ENCODE peak calls at places on chromosomes 12 and 14, in nine cellular contexts. S is cardiac muscle cell, I is heart left ventricle, G is brain microvascular endothelial cell, X is H1, O is prostate gland, M is body of pancreas, C is AG04450, H is tibial artery. K is an unnamed sample. For H3K27me3, the result is how much of the 10 kb centered on the place peaks cover.

GRCh38 chr12:94954029-94954685 is 49.3 kb downstream of the NDUFA12 start:
- DNase-seq in G (peak), O (peak), S (no peak), M (peak), C (no peak), X (no peak), H (no peak), I (peak), K (no peak)

GRCh38 chr14:84403585-84403984 is 1126.4 kb upstream of the FLRT2 start:
- DNase-seq in M (no peak), H (no peak), C (no peak), S (peak), I (no peak), O (no peak), G (no peak), X (no peak), K (peak)

GRCh38 chr14:89367449-89368120 is 49.4 kb downstream of the FOXN3 start:
- DNase-seq in G (no peak), H (no peak), C (no peak), M (no peak), X (no peak), S (no peak), O (no peak), I (no peak), K (no peak)

GRCh38 chr12:131371580-131372475 is 339.1 kb upstream of the SFSWAP start:
- DNase-seq in G (no peak), O (no peak), M (no peak), I (no peak), H (no peak), C (no peak), X (no peak), S (no peak), K (no peak)

GRCh38 chr12:117000316-117000715 is 89.6 kb downstream of the FBXW8 start:
- DNase-seq in G (no peak), I (no peak), X (no peak), H (no peak), O (no peak), C (no peak), S (no peak), M (no peak), K (no peak)

GRCh38 chr14:76576047-76576741 is 185.1 kb upstream of the VASH1 start:
- DNase-seq in O (no peak), C (no peak), S (no peak), X (no peak), H (no peak), I (no peak), M (peak), G (no peak), K (no peak)

GRCh38 chr14:67806228-67806627 is 10.2 kb downstream of the ZFYVE26 start:
- DNase-seq in S (no peak), G (no peak), X (no peak), I (no peak), M (no peak), O (no peak), H (no peak), C (no peak), K (no peak)

GRCh38 chr14:102857444-102857843 is 65.0 kb upstream of the AMN start:
- DNase-seq in M (no peak), G (no peak), S (no peak), H (no peak), C (no peak), I (no peak), O (no peak), X (no peak), K (no peak)

GRCh38 chr12:92619026-92619425 is 83.8 kb upstream of the PLEKHG7 start:
- DNase-seq in C (no peak), H (no peak), I (no peak), M (no peak), O (no peak), X (no peak), G (no peak), S (no peak), K (no peak)

GRCh38 chr14:89550761-89551283 is 133.8 kb upstream of the FOXN3 start:
- DNase-seq in G (no peak), O (no peak), C (no peak), H (no peak), I (no peak), S (no peak), X (no peak), M (no peak), K (no peak)

GRCh38 chr14:88868558-88869159 is 44.2 kb downstream of the TTC8 start:
- DNase-seq in O (peak), H (no peak), M (no peak), C (no peak), G (no peak), X (no peak), I (no peak), S (peak), K (no peak)

GRCh38 chr14:72515779-72516770 is 377.8 kb downstream of the DPF3 start:
- DNase-seq in C (no peak), S (peak), X (no peak), H (no peak), O (no peak), M (peak), G (peak), I (no peak), K (no peak)

GRCh38 chr14:105303949-105304348 is 3.1 kb upstream of the BRF1 start:
- DNase-seq in M (no peak), H (no peak), X (no peak), I (no peak), G (no peak), O (no peak), S (no peak), C (no peak), K (no peak)

GRCh38 chr14:33782923-33783322 is 168.0 kb downstream of the EGLN3 start:
- DNase-seq in M (no peak), X (no peak), O (no peak), H (no peak), I (no peak), S (no peak), C (no peak), G (no peak), K (no peak)

GRCh38 chr14:38961136-38961535 is 141.9 kb downstream of the SEC23A start:
- DNase-seq in S (no peak), H (no peak), I (no peak), C (no peak), O (no peak), M (no peak), G (no peak), X (no peak), K (no peak)

GRCh38 chr12:91023326-91024004 is 18.7 kb upstream of the EPYC start:
- DNase-seq in H (no peak), S (no peak), G (peak), X (no peak), M (no peak), O (no peak), I (no peak), C (peak), K (no peak)

GRCh38 chr14:35332517-35333346 is 40.5 kb downstream of the PSMA6 start:
- DNase-seq in M (no peak), I (peak), S (no peak), G (no peak), X (no peak), H (no peak), O (no peak), C (no peak), K (no peak)

GRCh38 chr14:91372680-91373495 is 44.7 kb downstream of the CCDC88C start:
- DNase-seq in G (no peak), O (no peak), C (no peak), H (no peak), X (no peak), S (no peak), I (no peak), M (no peak), K (no peak)

GRCh38 chr12:12564911-12565310 is 2.2 kb upstream of the DUSP16 start:
- DNase-seq in I (no peak), M (no peak), O (no peak), S (no peak), G (no peak), C (no peak), X (no peak), H (no peak), K (no peak)

GRCh38 chr14:42316746-42317145 is 710.1 kb downstream of the LRFN5 start:
- DNase-seq in S (no peak), O (no peak), I (no peak), G (no peak), H (no peak), X (no peak), M (no peak), C (no peak), K (no peak)

GRCh38 chr12:10722502-10722904 is 620 bp downstream of the YBX3 start:
- DNase-seq in S (peak), C (peak), M (peak), X (no peak), H (peak), I (peak), O (no peak), G (peak), K (peak)

GRCh38 chr12:124686001-124686884 is 118.8 kb upstream of the NCOR2 start:
- DNase-seq in C (no peak), I (no peak), S (no peak), O (no peak), G (peak), M (no peak), H (no peak), X (no peak), K (no peak)

GRCh38 chr12:81221681-81222080 is 143.8 kb downstream of the ACSS3 start:
- DNase-seq in S (no peak), M (no peak), X (no peak), O (no peak), G (no peak), C (no peak), H (no peak), I (no peak), K (no peak)

GRCh38 chr12:92828565-92828964 is 100.5 kb downstream of the EEA1 start:
- DNase-seq in X (no peak), M (no peak), I (no peak), O (no peak), C (no peak), H (no peak), G (no peak), S (no peak), K (no peak)

GRCh38 chr12:6956332-6956727 is 5.2 kb downstream of the PTPN6 start:
- DNase-seq in X (no peak), S (no peak), C (no peak), I (no peak), H (no peak), G (no peak), O (no peak), M (no peak), K (no peak)

GRCh38 chr12:28611501-28611900 is 421.2 kb downstream of the CCDC91 start:
- DNase-seq in G (peak), C (no peak), I (no peak), O (no peak), X (no peak), M (no peak), H (no peak), S (no peak), K (no peak)

GRCh38 chr12:28535216-28535615 is 345.0 kb downstream of the CCDC91 start:
- DNase-seq in S (no peak), X (no peak), H (no peak), O (no peak), C (no peak), G (peak), M (no peak), I (no peak), K (no peak)

GRCh38 chr12:128911861-128912260 is 58.6 kb downstream of the GLT1D1 start:
- DNase-seq in C (no peak), G (no peak), O (no peak), H (no peak), M (no peak), S (no peak), I (no peak), X (no peak), K (no peak)

GRCh38 chr12:46071335-46071734 is 81.0 kb upstream of the SCAF11 start:
- DNase-seq in X (no peak), I (no peak), C (no peak), S (no peak), O (no peak), G (no peak), M (no peak), H (no peak), K (no peak)

GRCh38 chr12:39902823-39903222 is 203.1 kb downstream of the SLC2A13 start:
- DNase-seq in I (no peak), S (no peak), X (no peak), G (no peak), H (no peak), C (no peak), M (no peak), O (no peak), K (no peak)

GRCh38 chr14:20631023-20631820 is 10.3 kb downstream of the OR6S1 start:
- DNase-seq in O (peak), I (no peak), X (no peak), S (peak), G (peak), H (peak), M (peak), C (peak), K (no peak)

GRCh38 chr12:119412811-119413794 is 78.6 kb downstream of the CCDC60 start:
- DNase-seq in X (peak), G (peak), C (peak), O (peak), S (peak), I (peak), H (peak), M (peak), K (peak)

GRCh38 chr12:54486173-54486867 is 11.2 kb upstream of the NCKAP1L start:
- DNase-seq in O (no peak), H (no peak), X (no peak), C (no peak), M (no peak), G (no peak), I (no peak), S (no peak), K (no peak)

GRCh38 chr14:94127330-94127729 is 2.1 kb downstream of the IFI27L2 start:
- DNase-seq in C (no peak), I (no peak), O (no peak), S (no peak), G (no peak), H (no peak), X (no peak), M (no peak), K (no peak)

GRCh38 chr12:3727877-3728632 is 24.9 kb downstream of the CRACR2A start:
- DNase-seq in I (no peak), M (no peak), X (no peak), C (peak), G (peak), O (no peak), H (no peak), S (no peak), K (no peak)

GRCh38 chr12:48157889-48158370 is 615 bp upstream of the ASB8 start:
- DNase-seq in G (no peak), S (no peak), C (no peak), M (no peak), H (no peak), O (no peak), X (no peak), I (no peak), K (no peak)

GRCh38 chr12:48160807-48161206 is 3.5 kb upstream of the ASB8 start:
- DNase-seq in C (no peak), M (no peak), X (no peak), G (no peak), O (no peak), S (no peak), H (peak), I (no peak), K (no peak)

GRCh38 chr12:48157016-48157888 is at the start of gene ASB8:
- DNase-seq in I (peak), H (peak), X (peak), O (peak), G (peak), S (peak), M (peak), C (peak), K (peak)

GRCh38 chr12:48163150-48163747 is 5.9 kb upstream of the ASB8 start:
- DNase-seq in H (no peak), X (no peak), I (no peak), C (no peak), G (no peak), O (no peak), M (no peak), S (no peak), K (no peak)

DNA sequence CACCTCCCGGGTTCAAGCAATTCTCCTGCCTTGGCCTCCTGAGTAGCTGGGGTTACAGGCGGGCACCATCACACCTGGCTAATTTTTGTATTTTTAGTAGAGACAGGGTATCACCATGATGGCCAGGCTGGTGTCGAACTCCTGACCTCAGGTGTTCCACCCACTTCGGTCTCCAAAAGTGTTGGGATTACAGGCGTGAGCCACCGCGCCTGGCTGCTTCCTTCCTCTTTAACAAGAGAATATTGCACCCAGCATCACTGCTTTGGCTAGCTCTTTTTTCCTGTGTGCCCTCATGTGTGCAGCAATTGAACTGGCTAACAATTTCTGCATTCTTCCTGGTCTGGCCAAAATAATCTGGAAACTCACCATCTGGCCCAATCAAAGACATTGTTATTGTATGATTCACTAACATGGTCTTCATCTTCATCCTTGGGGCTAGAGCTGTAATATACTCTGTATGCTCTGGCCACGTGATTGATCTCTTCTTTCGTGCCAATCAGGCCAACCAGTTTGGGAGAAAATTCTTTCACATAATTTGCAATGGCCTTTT is 2.7 kb upstream of the ASB8 start:
- DNase-seq in M (no peak), X (no peak), O (no peak), C (no peak), I (no peak), H (no peak), S (no peak), G (no peak), K (no peak)
- TF ChIP-seq CTCF in M (no peak), X (no peak), O (no peak), C (no peak), I (no peak), H (no peak), S (no peak), G (no peak), K (no peak)

GRCh38 chr14:56065621-56066295 is 52.5 kb upstream of the PELI2 start:
- DNase-seq in I (no peak), G (no peak), X (no peak), C (no peak), O (no peak), H (no peak), S (no peak), M (no peak), K (no peak)

GRCh38 chr14:56061051-56061450 is 57.2 kb upstream of the PELI2 start:
- DNase-seq in O (no peak), H (no peak), X (no peak), S (no peak), I (no peak), M (no peak), C (no peak), G (no peak), K (no peak)

GRCh38 chr14:56059054-56059453 is 59.2 kb upstream of the PELI2 start:
- DNase-seq in M (no peak), X (no peak), I (no peak), C (no peak), S (no peak), H (no peak), O (no peak), G (no peak), K (no peak)

DNA sequence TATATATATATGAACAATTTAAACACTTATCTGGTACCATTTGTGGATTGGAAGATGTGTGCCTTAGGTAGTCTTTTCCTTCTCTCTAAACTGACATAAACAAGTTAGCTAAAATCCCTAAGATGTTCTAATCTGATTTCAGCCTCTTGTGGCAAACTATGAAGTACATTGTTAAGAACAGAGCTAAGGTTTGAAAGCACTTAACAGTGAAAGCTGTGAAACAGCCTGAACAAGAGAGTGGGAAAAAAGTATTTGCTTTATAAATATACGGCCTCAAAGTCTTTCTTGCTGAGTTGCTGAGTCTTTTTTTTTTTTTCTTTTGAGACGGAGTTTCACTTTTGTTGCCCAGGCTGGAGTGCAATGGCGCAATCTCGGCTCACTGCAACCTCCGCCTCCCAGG is 53.7 kb upstream of the PELI2 start:
- DNase-seq in O (no peak), C (no peak), I (no peak), S (no peak), X (no peak), H (no peak), G (no peak), M (no peak), K (no peak)
- H3K27me3 ChIP-seq in O (under half), C (under half), I (under half), S (half or more), X (under half), H (under half), G (under half), M (under half), K (under half)

GRCh38 chr12:63083046-63083445 is 68.0 kb downstream of the AVPR1A start:
- DNase-seq in C (no peak), O (no peak), S (no peak), I (no peak), M (no peak), X (no peak), G (no peak), H (no peak), K (no peak)

GRCh38 chr12:63079791-63080395 is 71.1 kb downstream of the AVPR1A start:
- DNase-seq in I (no peak), H (no peak), G (peak), O (no peak), C (no peak), S (no peak), X (no peak), M (no peak), K (no peak)

GRCh38 chr12:63086149-63086915 is 64.7 kb downstream of the AVPR1A start:
- DNase-seq in I (no peak), M (no peak), O (no peak), G (no peak), C (no peak), H (no peak), X (no peak), S (no peak), K (no peak)

GRCh38 chr12:63084501-63084900 is 66.5 kb downstream of the AVPR1A start:
- DNase-seq in C (no peak), O (no peak), M (no peak), S (no peak), X (no peak), G (no peak), H (no peak), I (no peak), K (no peak)

GRCh38 chr12:63085120-63085519 is 65.9 kb downstream of the AVPR1A start:
- DNase-seq in S (no peak), I (no peak), M (no peak), H (no peak), O (no peak), C (no peak), X (no peak), G (no peak), K (no peak)
- H3K27ac ChIP-seq in S (no peak), I (no peak), M (no peak), H (no peak), O (no peak), C (no peak), X (no peak), G (no peak), K (no peak)

GRCh38 chr12:112468041-112468440 is 49.3 kb downstream of the PTPN11 start:
- DNase-seq in X (no peak), H (no peak), C (no peak), O (no peak), G (no peak), M (no peak), I (no peak), S (no peak), K (no peak)

DNA sequence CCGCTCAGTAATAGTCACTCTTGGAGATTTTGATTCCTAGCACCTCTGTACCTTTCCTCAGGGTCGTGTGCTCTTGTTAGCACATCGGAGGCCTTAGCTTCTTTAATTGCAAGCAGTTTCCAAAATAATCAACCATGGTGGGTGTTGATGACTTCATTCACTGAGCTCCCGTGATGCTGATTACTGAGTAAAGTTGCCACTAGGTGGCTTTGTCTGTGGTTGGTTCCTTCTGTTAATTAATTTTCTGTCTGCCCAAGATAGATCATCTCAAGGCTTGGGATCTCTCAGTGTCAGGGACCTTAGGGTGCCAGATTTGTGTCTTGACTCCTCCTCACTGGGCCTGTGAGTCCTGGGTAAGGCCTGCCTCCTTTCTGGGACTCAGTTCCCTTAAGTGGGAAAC is 54.3 kb downstream of the PTPN11 start:
- DNase-seq in X (no peak), I (no peak), H (no peak), O (no peak), S (no peak), G (no peak), M (no peak), C (no peak), K (no peak)
- TF ChIP-seq CTCF in X (peak), I (no peak), H (no peak), O (no peak), S (no peak), G (peak), M (no peak), C (no peak), K (no peak)

GRCh38 chr14:23916446-23916845 is 37.1 kb upstream of the DHRS4 start:
- DNase-seq in H (no peak), C (no peak), X (no peak), O (no peak), I (no peak), M (no peak), S (no peak), G (no peak), K (no peak)

GRCh38 chr14:23910081-23910875 is 43.3 kb upstream of the DHRS4 start:
- DNase-seq in I (no peak), O (no peak), H (peak), G (peak), X (peak), C (peak), M (peak), S (peak), K (peak)

GRCh38 chr14:23910876-23911210 is 42.7 kb upstream of the DHRS4 start:
- DNase-seq in H (no peak), S (no peak), O (no peak), G (no peak), X (no peak), C (no peak), I (no peak), M (no peak), K (peak)

GRCh38 chr14:23915559-23915958 is 38.0 kb upstream of the DHRS4 start:
- DNase-seq in O (no peak), I (no peak), G (no peak), X (no peak), M (no peak), C (no peak), S (no peak), H (no peak), K (no peak)

GRCh38 chr14:23916038-23916437 is 37.5 kb upstream of the DHRS4 start:
- DNase-seq in X (no peak), H (no peak), S (no peak), I (no peak), G (no peak), M (no peak), C (no peak), O (no peak), K (no peak)
- H3K27me3 ChIP-seq in X (under half), H (under half), S (under half), I (under half), G (under half), M (under half), C (under half), O (under half), K (under half)